ENCODE peak calls at places on chromosome 9, in four cellular contexts. O is choroid plexus epithelial cell, U is ascending aorta, N is fibroblast of mammary gland. F is an unnamed sample.
A peak's percentile ranks its signal among the peaks of the same experiment; 100 is the strongest.

GRCh38 chr9:133031496-133031911 is 707 bp downstream of the GTF3C5 start:
- DNase-seq in O (no peak), U (no peak), N (no peak), F (no peak)

GRCh38 chr9:98081477-98082219 is 25.1 kb downstream of the NANS start:
- DNase-seq in O (peak; percentile 27), U (no peak), N (peak; percentile 39), F (peak; percentile 60)

GRCh38 chr9:136604823-136605525 is 57.7 kb upstream of the EGFL7 start:
- DNase-seq in O (no peak), U (no peak), N (no peak), F (no peak)

GRCh38 chr9:136927343-136928261 is 16.9 kb downstream of the FBXW5 start:
- DNase-seq in O (peak; percentile 55), U (no peak), N (peak; percentile 45), F (peak; percentile 10)

GRCh38 chr9:70923941-70924340 is 197.5 kb downstream of the TRPM3 start:
- DNase-seq in O (no peak), U (no peak), N (peak; percentile 52), F (peak; percentile 32)

GRCh38 chr9:14180077-14180941 is 133.6 kb downstream of the NFIB start:
- DNase-seq in O (no peak), U (no peak), N (no peak), F (no peak)

GRCh38 chr9:109474170-109474569 is 23.9 kb downstream of the PTPN3 start:
- DNase-seq in O (no peak), U (no peak), N (no peak), F (no peak)

GRCh38 chr9:37727002-37727401 is 26.6 kb upstream of the TRMT10B start:
- DNase-seq in O (no peak), U (no peak), N (no peak), F (no peak)

GRCh38 chr9:36143242-36143641 is 6.7 kb downstream of the GLIPR2 start:
- DNase-seq in O (no peak), U (no peak), N (no peak), F (no peak)
- H3K4me3 ChIP-seq in O (no peak overlapping the region), U (peak overlapping the region; percentile 34), N (no peak overlapping the region), F (no peak overlapping the region)

GRCh38 chr9:134822541-134822940 is 58.1 kb upstream of the FCN2 start:
- DNase-seq in O (no peak), U (no peak), N (no peak), F (no peak)
- TF ChIP-seq CTCF in O (no peak), U (no peak), N (no peak), F (no peak)

DNA sequence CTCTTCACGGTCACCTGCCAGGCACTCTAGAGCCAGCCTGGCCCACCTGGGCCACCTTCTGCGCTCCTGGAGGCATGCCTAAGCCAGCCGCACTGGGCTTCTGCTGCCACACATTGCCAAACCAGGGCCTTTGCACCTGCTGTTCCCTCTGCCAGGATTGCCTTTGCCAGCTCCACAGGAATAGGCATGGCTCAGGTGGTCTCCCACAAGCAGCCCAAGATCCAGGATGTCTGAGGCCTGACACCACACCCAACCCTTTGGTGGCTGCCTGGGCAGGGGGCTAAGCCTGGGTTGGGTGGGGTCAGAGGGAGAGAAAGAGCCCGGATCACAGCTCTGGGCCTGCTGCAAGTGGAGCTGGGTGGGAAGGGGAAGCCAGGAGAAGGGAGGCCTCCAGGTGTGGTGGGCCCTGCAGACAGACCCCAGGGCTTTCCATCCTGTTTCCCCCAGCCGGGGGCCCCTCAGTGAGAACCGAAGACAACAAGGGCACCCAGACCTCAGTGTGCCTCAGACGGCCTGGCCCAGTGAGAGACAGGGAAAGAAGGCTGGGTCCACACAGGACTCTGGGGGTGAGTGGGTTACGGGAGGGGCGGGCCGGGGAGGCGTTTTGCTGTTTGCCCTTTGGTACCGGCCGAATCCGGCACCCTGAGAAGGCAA is 671 bp upstream of the SUSD3 start:
- DNase-seq in O (no peak), U (no peak), N (no peak), F (no peak)
- H3K4me3 ChIP-seq in O (no peak overlapping the region), U (no peak overlapping the region), N (no peak overlapping the region), F (no peak overlapping the region)

GRCh38 chr9:83706703-83707517 is 848 bp downstream of the UBQLN1 start:
- DNase-seq in O (peak; percentile 30), U (no peak), N (no peak), F (peak; percentile 12)

GRCh38 chr9:83707768-83708514 is at the start of gene UBQLN1:
- DNase-seq in O (peak; percentile 95), U (peak; percentile 72), N (peak; percentile 93), F (peak; percentile 90)

GRCh38 chr9:83714316-83714715 is 6.6 kb upstream of the UBQLN1 start:
- DNase-seq in O (peak; percentile 18), U (no peak), N (no peak), F (no peak)

GRCh38 chr9:83707518-83707767 is 315 bp downstream of the UBQLN1 start:
- DNase-seq in O (no peak), U (peak; percentile 37), N (no peak), F (peak; percentile 78)

GRCh38 chr9:83708515-83709158 is 879 bp upstream of the UBQLN1 start:
- DNase-seq in O (peak; percentile 76), U (peak; percentile 56), N (peak; percentile 73), F (peak; percentile 64)
- TF ChIP-seq CTCF in O (no peak), U (no peak), N (no peak), F (peak; percentile 30)

GRCh38 chr9:23824241-23825142 is 1.5 kb downstream of the ELAVL2 start:
- DNase-seq in O (no peak), U (no peak), N (no peak), F (peak; percentile 2)

GRCh38 chr9:23822331-23823169 is 3.5 kb downstream of the ELAVL2 start:
- DNase-seq in O (no peak), U (no peak), N (no peak), F (no peak)

GRCh38 chr9:23826120-23826629 is at the start of gene ELAVL2:
- DNase-seq in O (peak; percentile 63), U (no peak), N (peak; percentile 89), F (peak; percentile 96)

GRCh38 chr9:23825143-23825531 is 903 bp downstream of the ELAVL2 start:
- DNase-seq in O (no peak), U (no peak), N (no peak), F (no peak)

GRCh38 chr9:23825700-23826099 is 340 bp downstream of the ELAVL2 start:
- DNase-seq in O (no peak), U (no peak), N (peak; percentile 6), F (peak; percentile 1)
- H3K4me3 ChIP-seq in O (no peak overlapping the region), U (peak overlapping the region; percentile 32), N (peak overlapping the region; percentile 44), F (peak overlapping the region; percentile 65)

DNA sequence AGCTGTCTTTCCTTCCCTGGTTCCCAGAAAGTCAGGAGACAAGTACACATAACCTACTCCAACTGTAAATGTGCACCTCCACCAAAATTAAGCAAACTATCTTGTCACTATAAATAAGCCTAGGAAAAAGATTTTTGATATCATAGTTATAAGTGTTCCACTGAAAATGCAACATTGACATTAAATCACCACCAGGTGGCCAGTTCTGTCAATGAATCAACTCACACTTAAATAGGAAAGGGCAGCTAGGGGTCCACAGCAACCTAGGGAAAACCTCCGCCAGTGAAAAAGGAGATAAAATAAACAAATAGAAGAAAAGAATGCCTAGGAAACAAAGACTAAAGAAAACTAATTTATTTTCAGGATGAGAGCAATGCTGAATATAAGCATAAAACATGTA is 243.0 kb upstream of the PTPRD start:
- DNase-seq in O (peak; percentile 64), U (no peak), N (peak; percentile 15), F (no peak)
- TF ChIP-seq CTCF in O (peak; percentile 70), U (no peak), N (peak; percentile 33), F (no peak)

DNA sequence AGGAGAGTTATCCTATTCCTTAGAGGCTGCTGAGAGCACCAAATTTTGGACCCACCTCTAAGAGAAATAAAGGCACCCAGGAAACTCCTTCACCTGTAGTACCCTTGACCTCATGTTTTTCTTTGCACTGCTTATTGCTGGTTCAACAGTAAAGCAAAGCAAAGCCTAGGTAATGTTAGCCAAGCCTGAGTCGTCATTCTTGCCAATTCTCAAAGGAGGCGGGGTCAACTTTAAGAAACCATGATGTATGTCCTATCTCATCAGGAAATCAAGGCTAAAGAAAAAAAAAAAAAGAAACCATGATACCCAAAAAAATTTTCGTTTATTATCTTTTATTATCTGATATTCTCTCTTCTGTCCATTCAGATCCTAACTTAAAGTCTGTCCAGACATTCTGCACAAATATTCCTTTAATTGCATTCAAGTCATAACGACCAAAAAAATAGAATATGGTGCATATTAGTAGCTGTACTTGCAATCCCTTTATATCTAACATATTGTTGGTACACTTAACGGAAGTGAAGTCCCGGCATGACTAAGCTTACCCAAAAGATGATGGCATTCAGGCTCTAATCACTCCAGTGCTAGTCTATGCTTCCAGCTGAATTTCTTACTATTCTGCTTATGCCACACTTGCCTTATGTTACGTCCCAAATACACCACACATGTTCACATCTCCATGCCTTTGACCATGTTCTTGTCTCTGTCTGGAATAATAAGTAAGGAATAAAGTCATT is 1.8 kb downstream of the AUH start:
- DNase-seq in O (no peak), U (no peak), N (peak; percentile 18), F (no peak)
- H3K4me3 ChIP-seq in O (peak overlapping the region; percentile 7), U (peak overlapping the region; percentile 96), N (peak overlapping the region; percentile 91), F (peak overlapping the region; percentile 91)

GRCh38 chr9:127488946-127489345 is 37.6 kb downstream of the LRSAM1 start:
- DNase-seq in O (no peak), U (no peak), N (no peak), F (no peak)
- TF ChIP-seq CTCF in O (no peak), U (no peak), N (no peak), F (no peak)

GRCh38 chr9:120914953-120915352 is 11.6 kb downstream of the TRAF1 start:
- DNase-seq in O (no peak), U (no peak), N (peak; percentile 76), F (no peak)

GRCh38 chr9:120915854-120916495 is 10.6 kb downstream of the TRAF1 start:
- DNase-seq in O (no peak), U (no peak), N (no peak), F (no peak)

GRCh38 chr9:120913673-120914266 is 12.8 kb downstream of the TRAF1 start:
- DNase-seq in O (no peak), U (no peak), N (no peak), F (no peak)

GRCh38 chr9:120912958-120913672 is 13.5 kb downstream of the TRAF1 start:
- DNase-seq in O (no peak), U (no peak), N (no peak), F (no peak)

DNA sequence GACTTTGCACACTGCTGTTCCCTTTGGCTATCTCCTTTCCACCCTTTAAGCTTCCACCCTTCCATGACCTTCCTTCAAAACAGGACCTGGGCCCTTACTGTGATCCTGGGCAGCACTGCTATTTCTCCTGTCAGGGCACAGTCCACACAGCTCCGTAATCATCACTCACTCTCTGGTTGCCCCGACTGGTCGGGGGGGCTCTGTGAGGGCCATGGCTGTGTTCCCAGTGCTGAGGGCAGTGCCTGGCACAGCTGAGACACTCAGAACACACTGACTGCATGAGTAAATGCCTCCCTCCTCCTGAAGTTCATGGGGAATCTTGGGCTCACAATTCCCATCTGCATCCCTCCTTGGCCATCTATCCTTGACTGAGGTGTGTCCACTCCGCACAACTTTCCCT is 12.2 kb downstream of the TRAF1 start:
- DNase-seq in O (no peak), U (peak; percentile 65), N (no peak), F (no peak)
- H3K4me3 ChIP-seq in O (no peak overlapping the region), U (no peak overlapping the region), N (no peak overlapping the region), F (no peak overlapping the region)